ENCODE peak calls at places on chromosomes 1 and 21, in six cellular contexts. R, H, L, Y, Q and J are unnamed samples. For H3K4me1, the result is how much of the 10 kb centered on the place peaks cover.

GRCh38 chr1:37315236-37315870 is 159.0 kb upstream of the ZC3H12A start:
- DNase-seq in Y (no peak), H (no peak), R (no peak), L (no peak), Q (no peak), J (no peak)

GRCh38 chr1:17207966-17208418 is 3.1 kb downstream of the PADI1 start:
- DNase-seq in Q (peak), H (no peak), L (no peak), Y (peak), R (no peak), J (peak)

GRCh38 chr1:187464320-187464719 is 635.6 kb downstream of the PLA2G4A start:
- DNase-seq in R (no peak), Q (no peak), L (no peak), H (no peak), Y (no peak), J (no peak)

GRCh38 chr1:205780335-205780734 is 5.1 kb upstream of the RAB29 start:
- DNase-seq in L (no peak), Y (no peak), R (no peak), Q (no peak), H (no peak), J (no peak)

GRCh38 chr1:231937013-231937754 is 310.6 kb downstream of the DISC1 start:
- DNase-seq in Y (peak), H (peak), L (peak), Q (no peak), R (peak), J (peak)

GRCh38 chr1:71770121-71770520 is 512.2 kb downstream of the NEGR1 start:
- DNase-seq in L (no peak), H (no peak), Y (peak), Q (no peak), R (no peak), J (no peak)

GRCh38 chr1:30378991-30379581 is 344.3 kb downstream of the MATN1 start:
- DNase-seq in Q (no peak), Y (peak), R (no peak), L (peak), H (no peak), J (peak)

GRCh38 chr1:150621497-150622113 is 7.8 kb downstream of the ENSA start:
- DNase-seq in R (peak), H (peak), L (peak), Q (no peak), Y (peak), J (peak)

GRCh38 chr1:62688687-62689085 is 500 bp upstream of the DOCK7 start:
- DNase-seq in L (no peak), Q (no peak), H (no peak), Y (peak), R (no peak), J (no peak)

GRCh38 chr1:201676061-201676644 is 137.2 kb downstream of the NAV1 start:
- DNase-seq in R (peak), H (no peak), Q (no peak), Y (peak), L (peak), J (peak)

GRCh38 chr1:229437443-229437842 is 3.5 kb upstream of the ACTA1 start:
- DNase-seq in Q (no peak), H (no peak), R (no peak), L (no peak), Y (no peak), J (no peak)

GRCh38 chr1:15073799-15074308 is 79.7 kb upstream of the TMEM51 start:
- DNase-seq in H (no peak), L (no peak), Y (no peak), Q (no peak), R (no peak), J (no peak)

GRCh38 chr1:18527514-18527913 is 46.8 kb downstream of the KLHDC7A start:
- DNase-seq in R (no peak), Q (no peak), H (no peak), L (no peak), Y (no peak), J (no peak)

GRCh38 chr1:87369736-87370135 is 41.1 kb downstream of the LMO4 start:
- DNase-seq in Q (no peak), R (no peak), H (no peak), L (no peak), Y (no peak), J (no peak)

GRCh38 chr1:15985611-15986272 is 9.8 kb upstream of the ZBTB17 start:
- DNase-seq in L (peak), R (no peak), Y (no peak), Q (no peak), H (no peak), J (no peak)

GRCh38 chr1:165543651-165544452 is at the start of gene LRRC52:
- DNase-seq in Q (no peak), H (no peak), R (peak), Y (no peak), L (peak), J (peak)

GRCh38 chr1:243477676-243478075 is 221.8 kb downstream of the SDCCAG8 start:
- DNase-seq in R (no peak), Y (peak), L (no peak), Q (no peak), H (no peak), J (no peak)

GRCh38 chr1:85462931-85463665 is 1.9 kb downstream of the DDAH1 start:
- DNase-seq in Q (no peak), H (no peak), L (no peak), Y (no peak), R (no peak), J (no peak)

GRCh38 chr1:185213086-185213485 is 56.1 kb downstream of the SWT1 start:
- DNase-seq in Y (peak), R (no peak), Q (no peak), L (no peak), H (no peak), J (no peak)

GRCh38 chr1:50658421-50659076 is 235.3 kb upstream of the DMRTA2 start:
- DNase-seq in R (no peak), Q (no peak), Y (peak), L (no peak), H (no peak), J (no peak)

GRCh38 chr1:40872266-40872665 is 10.1 kb upstream of the CITED4 start:
- DNase-seq in Y (no peak), R (no peak), H (no peak), Q (no peak), L (no peak), J (peak)

GRCh38 chr1:40876436-40876761 is 14.2 kb upstream of the CITED4 start:
- DNase-seq in Y (no peak), H (no peak), R (no peak), Q (no peak), L (no peak), J (no peak)

GRCh38 chr1:40877681-40878080 is 15.5 kb upstream of the CITED4 start:
- DNase-seq in Y (peak), L (no peak), H (peak), Q (no peak), R (peak), J (peak)

GRCh38 chr1:40876891-40877290 is 14.7 kb upstream of the CITED4 start:
- DNase-seq in H (no peak), R (no peak), L (no peak), Y (no peak), Q (no peak), J (no peak)

GRCh38 chr1:40873863-40874472 is 11.8 kb upstream of the CITED4 start:
- DNase-seq in Y (no peak), R (no peak), Q (no peak), L (no peak), H (no peak), J (no peak)
- H3K27ac ChIP-seq in Y (no peak), R (no peak), Q (no peak), L (no peak), H (no peak), J (no peak)

GRCh38 chr1:1877852-1878436 is 12.9 kb downstream of the GNB1 start:
- DNase-seq in R (no peak), Y (no peak), H (no peak), L (no peak), Q (no peak), J (no peak)

GRCh38 chr1:1880617-1881312 is 10.1 kb downstream of the GNB1 start:
- DNase-seq in H (no peak), Y (no peak), L (no peak), R (no peak), Q (no peak), J (no peak)

GRCh38 chr1:1879942-1880341 is 10.9 kb downstream of the GNB1 start:
- DNase-seq in Y (no peak), Q (no peak), L (no peak), H (no peak), R (no peak), J (no peak)

GRCh38 chr1:1881727-1882126 is 9.2 kb downstream of the GNB1 start:
- DNase-seq in R (no peak), Y (no peak), H (no peak), L (no peak), Q (no peak), J (no peak)

DNA sequence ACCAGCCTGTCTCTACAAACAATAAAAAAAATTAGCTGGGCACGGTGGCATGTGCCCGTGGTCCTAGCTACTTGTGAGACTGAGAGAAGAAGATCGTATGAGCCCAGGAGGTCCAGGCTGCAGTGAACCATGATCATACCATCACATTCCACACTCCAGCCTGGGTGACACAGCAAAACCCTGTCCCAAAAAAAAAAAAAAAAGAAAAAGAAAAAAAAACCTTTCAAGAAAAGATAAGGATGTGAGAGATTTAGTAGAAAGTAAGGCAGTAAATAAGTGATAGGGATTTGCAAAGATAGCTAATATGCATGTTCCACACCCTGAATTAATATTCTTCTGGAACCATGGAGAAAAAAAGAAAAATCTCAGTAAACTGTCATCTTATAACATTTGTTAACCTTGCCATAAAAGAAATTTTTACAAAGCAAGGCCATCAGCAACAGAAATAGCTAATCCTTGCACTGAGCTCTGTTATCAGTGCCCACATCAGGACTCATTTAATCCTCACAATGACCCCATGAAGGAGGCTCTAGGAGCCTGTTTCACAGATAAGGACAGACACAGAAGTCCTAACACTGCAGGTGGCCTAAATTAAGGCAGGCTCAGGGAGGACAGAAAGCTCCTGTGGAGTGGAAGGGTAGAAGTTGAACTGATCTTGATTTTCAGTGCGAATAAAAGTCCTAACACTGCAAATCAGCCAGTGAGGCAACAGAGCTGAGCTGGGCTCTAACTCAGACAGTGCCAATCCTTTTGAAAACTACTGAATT is 7.6 kb downstream of the GNB1 start:
- DNase-seq in H (no peak), Y (no peak), L (no peak), R (no peak), Q (no peak), J (no peak)
- H3K4me1 ChIP-seq in H (under half), Y (under half), L (under half), R (half or more), Q (half or more), J (under half)

DNA sequence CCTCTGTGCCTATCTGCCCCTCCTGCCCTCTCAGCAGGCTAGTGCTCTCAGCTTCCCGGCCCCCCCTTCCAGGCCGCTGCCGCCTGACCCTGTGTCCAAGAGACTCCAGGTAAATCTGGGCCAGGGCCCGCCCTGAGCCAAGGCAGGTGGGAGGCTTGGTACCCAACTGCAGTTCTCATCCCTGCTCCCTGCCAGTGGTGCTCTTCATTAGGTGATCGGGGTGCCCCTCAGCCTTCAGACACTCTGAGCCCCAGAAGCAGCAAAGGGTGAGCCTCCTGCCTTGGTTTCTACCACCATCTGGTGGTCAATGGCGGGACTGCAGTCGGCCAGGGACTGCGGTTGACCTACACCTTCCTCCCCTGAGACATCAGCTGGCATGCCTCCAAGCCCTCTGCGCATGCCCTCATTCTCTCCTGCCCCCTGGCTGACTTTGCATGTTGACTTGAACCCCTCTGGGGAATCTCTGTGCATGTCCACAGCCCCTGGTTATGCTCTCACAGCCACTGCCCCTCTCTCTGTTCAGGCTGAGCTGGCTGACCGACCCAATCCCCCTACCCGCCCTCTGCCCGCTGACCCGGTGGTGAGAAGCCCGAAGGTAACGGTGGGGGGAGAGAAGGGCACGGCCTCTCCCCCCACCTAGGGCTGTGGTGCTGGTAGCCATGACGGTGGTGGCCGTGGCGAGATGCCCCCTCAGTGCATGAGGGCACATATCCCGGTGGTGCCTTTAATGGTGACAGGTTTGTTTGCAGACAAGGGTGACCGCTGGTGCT is 2.0 kb upstream of the EFNA4 start:
- DNase-seq in Q (peak), R (peak), Y (peak), H (peak), L (peak), J (peak)
- H3K4me3 ChIP-seq in Q (no peak), R (no peak), Y (no peak), H (no peak), L (no peak), J (no peak)

GRCh38 chr21:17540530-17540929 is 27.7 kb downstream of the CXADR start:
- DNase-seq in Y (no peak), L (no peak), H (no peak), R (no peak), Q (no peak), J (no peak)
- H3K27ac ChIP-seq in Y (no peak), L (no peak), H (no peak), R (peak), Q (no peak), J (no peak)

DNA sequence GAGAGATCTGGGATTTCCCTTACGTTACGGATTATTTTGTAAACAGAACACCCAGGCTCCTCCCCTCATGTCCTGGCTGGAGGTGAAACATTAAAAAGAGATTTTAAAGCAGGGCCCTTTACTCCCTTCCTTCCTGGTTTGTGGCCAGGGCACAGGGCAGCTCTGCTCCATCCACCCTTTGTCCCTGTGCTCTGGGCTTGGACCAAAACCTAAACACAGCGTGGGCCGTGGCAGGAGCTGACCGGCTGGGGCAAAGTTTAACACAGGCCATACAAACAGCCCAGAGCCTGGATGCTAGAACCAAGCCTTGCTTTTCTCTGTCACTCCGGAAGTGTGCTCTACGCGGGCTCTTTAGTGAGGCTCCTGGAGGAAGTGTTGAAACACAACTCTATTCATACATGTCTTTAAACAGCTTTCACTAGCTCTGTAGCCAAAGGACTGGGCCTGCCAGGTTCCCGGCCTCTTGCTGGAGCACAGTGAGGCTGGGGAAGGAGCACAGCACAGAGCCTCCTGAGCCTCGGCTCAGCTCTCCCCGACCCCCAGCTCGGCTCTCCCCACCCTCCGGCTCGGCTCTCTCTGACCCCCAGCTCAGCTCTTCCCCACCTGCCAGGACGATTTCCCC is 84.7 kb downstream of the PDE9A start:
- DNase-seq in Y (peak), L (peak), R (peak), H (no peak), Q (no peak), J (no peak)
- H3K4me1 ChIP-seq in Y (under half), L (under half), R (under half), H (under half), Q (under half), J (under half)

GRCh38 chr1:212610575-212610967 is 2.0 kb downstream of the ATF3 start:
- DNase-seq in Y (no peak), L (no peak), R (no peak), H (no peak), Q (no peak), J (no peak)
- H3K4me3 ChIP-seq in Y (no peak), L (peak), R (peak), H (peak), Q (no peak), J (peak)

DNA sequence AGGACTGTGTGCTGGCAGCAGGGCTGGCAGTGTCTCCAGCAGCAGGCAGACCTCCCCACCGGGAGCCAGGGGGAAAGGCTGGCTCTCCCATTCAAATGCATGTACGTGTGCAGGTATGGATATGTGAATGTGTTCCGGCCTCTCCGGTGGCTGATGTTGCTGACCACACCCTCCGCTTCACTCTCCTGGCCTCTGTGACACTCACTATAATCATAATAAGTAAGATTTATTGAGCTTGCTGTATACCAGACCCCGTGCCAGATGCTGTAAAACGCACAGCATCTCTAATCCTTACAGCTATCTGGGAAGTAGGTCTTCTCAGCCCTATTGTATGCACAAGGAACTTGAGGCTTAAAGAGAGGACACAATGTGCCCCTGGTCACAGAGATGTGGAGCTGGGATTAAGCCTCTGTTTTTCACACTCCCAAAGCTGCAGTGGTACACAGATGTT is 20.5 kb upstream of the ARTN start:
- DNase-seq in Y (no peak), H (no peak), L (no peak), Q (no peak), R (no peak), J (no peak)
- H3K27ac ChIP-seq in Y (no peak), H (no peak), L (peak), Q (no peak), R (no peak), J (peak)

GRCh38 chr1:220005489-220005888 is 40.8 kb downstream of the EPRS1 start:
- DNase-seq in L (no peak), Q (no peak), H (no peak), Y (no peak), R (no peak), J (no peak)

GRCh38 chr1:220001095-220001501 is 45.2 kb downstream of the EPRS1 start:
- DNase-seq in L (no peak), Q (no peak), Y (no peak), H (no peak), R (no peak), J (no peak)

GRCh38 chr1:219999821-220000220 is 46.5 kb downstream of the EPRS1 start:
- DNase-seq in Q (no peak), L (no peak), H (no peak), R (no peak), Y (no peak), J (no peak)

GRCh38 chr1:220003585-220004299 is 42.6 kb downstream of the EPRS1 start:
- DNase-seq in H (no peak), Q (no peak), L (no peak), R (no peak), Y (no peak), J (no peak)

GRCh38 chr1:220003015-220003414 is 43.3 kb downstream of the EPRS1 start:
- DNase-seq in L (no peak), Y (no peak), R (no peak), Q (no peak), H (no peak), J (no peak)
- H3K4me1 ChIP-seq in L (under half), Y (under half), R (under half), Q (under half), H (under half), J (under half)

GRCh38 chr1:93613895-93614294 is 67.7 kb downstream of the BCAR3 start:
- DNase-seq in Y (peak), H (peak), R (peak), L (peak), Q (no peak), J (no peak)

GRCh38 chr1:93614550-93615200 is 67.0 kb downstream of the BCAR3 start:
- DNase-seq in Y (no peak), Q (no peak), H (no peak), R (no peak), L (no peak), J (no peak)

GRCh38 chr1:93615201-93616150 is 66.2 kb downstream of the BCAR3 start:
- DNase-seq in L (peak), H (no peak), Q (no peak), Y (peak), R (no peak), J (no peak)

GRCh38 chr1:93611656-93612055 is 70.0 kb downstream of the BCAR3 start:
- DNase-seq in L (no peak), H (no peak), Q (no peak), Y (no peak), R (no peak), J (no peak)

DNA sequence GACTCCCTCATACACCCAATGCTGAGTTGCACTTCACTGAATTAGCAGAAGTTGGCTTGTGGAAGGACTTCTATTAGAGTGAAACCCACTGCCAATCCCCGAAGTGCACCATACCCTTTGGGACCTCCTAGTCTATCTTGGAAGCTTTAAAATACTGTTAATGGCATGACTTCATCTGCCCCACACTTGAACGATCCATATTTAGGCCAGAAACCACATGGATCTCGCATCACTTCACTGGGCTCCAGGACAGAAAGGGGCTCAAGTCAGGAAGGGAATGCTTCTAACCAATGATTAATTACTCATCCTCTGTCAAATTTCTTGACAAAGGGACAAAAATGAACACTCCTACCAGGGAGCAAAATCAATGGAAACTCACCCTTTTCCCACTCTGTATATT is 69.1 kb downstream of the BCAR3 start:
- DNase-seq in Y (no peak), H (no peak), L (no peak), Q (no peak), R (no peak), J (no peak)
- H3K4me3 ChIP-seq in Y (no peak), H (peak), L (no peak), Q (no peak), R (no peak), J (no peak)